ENCODE peak calls at places on chromosomes 6 and 20, in seven cellular contexts. B, V, L, X, S, O and Y are unnamed samples.

GRCh38 chr20:56630086-56630493 is 984 bp downstream of the TFAP2C start:
- DNase-seq in S (peak; percentile 91), O (no peak), L (peak; percentile 54), V (peak; percentile 89), B (no peak), X (peak; percentile 43), Y (peak; percentile 81)

GRCh38 chr6:54198134-54198533 is 86.9 kb downstream of the MLIP start:
- DNase-seq in L (no peak), O (peak; percentile 6), B (no peak), V (no peak), S (no peak), X (no peak), Y (no peak)

GRCh38 chr6:114049367-114049966 is 78.5 kb upstream of the HDAC2 start:
- DNase-seq in L (peak; percentile 8), S (no peak), B (no peak), V (no peak), O (peak; percentile 80), X (no peak), Y (no peak)

GRCh38 chr6:143973097-143973979 is 34.7 kb downstream of the PLAGL1 start:
- DNase-seq in S (peak; percentile 57), O (peak; percentile 35), B (no peak), L (no peak), X (no peak), V (no peak), Y (no peak)

GRCh38 chr20:40279390-40279789 is 409.6 kb downstream of the MAFB start:
- DNase-seq in L (no peak), S (no peak), V (peak; percentile 36), B (peak; percentile 59), O (no peak), X (no peak), Y (peak; percentile 78)

GRCh38 chr20:11718474-11719094 is 199.1 kb upstream of the BTBD3 start:
- DNase-seq in L (no peak), B (no peak), X (no peak), S (no peak), V (no peak), O (no peak), Y (no peak)

GRCh38 chr6:42628604-42629003 is 64.8 kb downstream of the UBR2 start:
- DNase-seq in O (no peak), X (no peak), V (no peak), B (no peak), L (no peak), S (no peak), Y (no peak)

GRCh38 chr6:56864171-56864616 is 90.7 kb upstream of the BEND6 start:
- DNase-seq in S (no peak), X (no peak), B (peak; percentile 33), O (no peak), L (no peak), V (no peak), Y (no peak)

GRCh38 chr20:58140787-58141396 is 87.6 kb downstream of the ANKRD60 start:
- DNase-seq in O (no peak), V (peak; percentile 7), X (no peak), B (no peak), L (no peak), S (no peak), Y (peak; percentile 13)

GRCh38 chr20:23049201-23049932 is at the start of gene THBD:
- DNase-seq in S (peak; percentile 81), B (peak; percentile 86), V (no peak), O (no peak), L (no peak), X (peak; percentile 76), Y (peak; percentile 86)

GRCh38 chr20:37524859-37525708 is 2.6 kb downstream of the BLCAP start:
- DNase-seq in X (peak; percentile 23), O (no peak), S (no peak), B (no peak), L (no peak), V (peak; percentile 75), Y (no peak)

GRCh38 chr20:25288291-25289181 is 40.7 kb downstream of the PYGB start:
- DNase-seq in V (no peak), S (no peak), X (no peak), L (no peak), B (no peak), O (no peak), Y (peak; percentile 60)

GRCh38 chr20:59289994-59290393 is 10.4 kb upstream of the EDN3 start:
- DNase-seq in L (no peak), X (no peak), S (no peak), B (no peak), V (no peak), O (no peak), Y (no peak)

GRCh38 chr6:37675606-37676005 is 22.1 kb downstream of the MDGA1 start:
- DNase-seq in V (no peak), O (no peak), L (no peak), X (no peak), S (no peak), B (no peak), Y (no peak)

GRCh38 chr20:43746344-43747137 is 19.7 kb upstream of the GTSF1L start:
- DNase-seq in V (no peak), O (no peak), B (no peak), S (no peak), L (no peak), X (no peak), Y (no peak)

GRCh38 chr6:32167761-32168262 is 3.4 kb downstream of the EGFL8 start:
- DNase-seq in L (no peak), B (no peak), S (no peak), X (no peak), V (no peak), O (no peak), Y (no peak)

GRCh38 chr6:75115501-75115900 is 90.4 kb downstream of the COL12A1 start:
- DNase-seq in V (no peak), B (no peak), X (no peak), L (no peak), S (no peak), O (no peak), Y (no peak)

GRCh38 chr6:139973602-139974373 is 599.3 kb upstream of the CITED2 start:
- DNase-seq in L (no peak), O (no peak), X (no peak), B (peak; percentile 90), S (no peak), V (no peak), Y (no peak)

GRCh38 chr20:56606174-56606945 is 22.7 kb upstream of the TFAP2C start:
- DNase-seq in S (no peak), L (peak; percentile 79), O (no peak), V (peak; percentile 64), X (peak; percentile 31), B (no peak), Y (no peak)

GRCh38 chr6:118171852-118172251 is 264.8 kb downstream of the SLC35F1 start:
- DNase-seq in V (no peak), X (no peak), O (no peak), B (no peak), L (no peak), S (no peak), Y (no peak)

GRCh38 chr6:41570270-41570615 is 24.1 kb downstream of the FOXP4 start:
- DNase-seq in V (no peak), L (no peak), B (no peak), S (peak; percentile 81), O (no peak), X (no peak), Y (no peak)

DNA sequence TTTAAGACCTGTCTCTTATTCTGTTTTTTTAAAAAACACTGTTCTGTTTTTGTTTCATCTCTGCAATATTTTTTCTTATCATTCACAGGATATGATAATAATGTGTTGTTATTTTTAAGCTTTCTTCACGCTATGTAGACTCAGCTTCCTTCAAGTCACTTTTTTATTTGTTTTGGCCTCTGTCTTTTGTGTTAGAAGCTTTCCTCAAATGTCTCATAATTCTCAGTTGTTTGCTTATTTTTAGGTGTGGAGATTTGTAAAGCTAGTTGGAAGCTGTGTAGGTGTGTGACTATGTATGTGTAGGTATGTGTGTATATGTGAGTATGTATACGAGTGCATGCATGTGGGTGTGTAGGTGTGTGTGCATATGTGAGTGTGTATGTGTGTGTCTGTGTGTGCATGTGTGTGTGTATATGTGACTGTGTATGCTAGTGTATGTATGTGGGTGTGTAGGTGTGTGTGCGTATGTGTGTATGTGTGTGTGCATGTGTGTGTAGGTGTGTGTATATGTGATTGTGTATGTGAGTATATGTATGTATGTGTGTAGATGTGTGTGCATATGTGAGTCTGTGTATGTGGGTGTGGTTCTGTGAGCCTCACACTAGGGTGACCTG is 16.3 kb upstream of the VEGFA start:
- DNase-seq in B (peak; percentile 57), L (no peak), S (peak; percentile 2), V (no peak), X (no peak), O (no peak), Y (no peak)
- TF ChIP-seq POLR2AphosphoS5 in B (no peak), L (no peak), S (no peak), V (no peak), X (no peak), O (no peak), Y (no peak)

DNA sequence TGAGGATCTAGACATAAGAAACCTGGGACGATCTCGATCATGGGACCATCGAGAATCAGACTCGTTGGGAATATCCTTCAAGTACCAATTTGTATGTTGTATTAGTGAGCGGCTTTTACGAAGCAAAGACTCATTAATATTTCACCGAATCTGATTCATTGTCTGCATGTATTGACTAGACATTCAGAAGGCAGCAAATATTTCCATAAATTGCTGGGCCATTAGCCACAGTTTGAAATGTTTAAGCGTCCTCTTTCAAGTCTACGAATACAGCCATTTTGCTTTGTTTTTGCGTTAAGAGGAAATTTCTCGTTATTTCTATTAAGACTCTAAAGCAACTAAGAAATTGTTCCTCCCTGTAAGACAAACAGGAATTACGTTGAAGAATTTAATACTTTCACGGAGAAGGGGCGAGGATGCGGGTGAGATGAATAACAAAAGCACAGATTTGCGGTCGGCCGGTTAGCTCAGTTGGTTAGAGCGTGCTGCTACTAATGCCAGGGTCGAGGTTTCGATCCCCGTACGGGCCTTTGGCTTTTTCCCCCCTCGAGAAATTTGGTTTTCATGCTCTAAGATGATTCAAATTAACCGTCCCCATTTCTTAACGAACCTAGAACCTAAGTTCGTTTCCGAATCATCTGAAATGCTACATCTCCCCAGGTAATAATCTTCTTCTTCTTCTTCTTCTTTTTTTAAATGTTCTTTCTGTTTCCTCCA is 18.5 kb downstream of the POM121L2 start:
- DNase-seq in L (peak; percentile 18), B (no peak), O (peak; percentile 38), X (no peak), S (peak; percentile 91), V (no peak), Y (no peak)
- H3K9me3 ChIP-seq in L (no peaks in the 10 kb centered on the region), B (no peaks in the 10 kb centered on the region), O (no peaks in the 10 kb centered on the region), X (no peaks in the 10 kb centered on the region), S (no peaks in the 10 kb centered on the region), V (peaks cover 10% of the 10 kb centered on the region), Y (peaks cover 8% of the 10 kb centered on the region)

GRCh38 chr6:160112628-160113294 is 8.9 kb upstream of the SLC22A1 start:
- DNase-seq in X (no peak), O (no peak), L (no peak), V (no peak), B (no peak), S (no peak), Y (no peak)
- TF ChIP-seq POLR2A in X (no peak), O (no peak), L (no peak), V (no peak), B (no peak), S (no peak), Y (no peak)

DNA sequence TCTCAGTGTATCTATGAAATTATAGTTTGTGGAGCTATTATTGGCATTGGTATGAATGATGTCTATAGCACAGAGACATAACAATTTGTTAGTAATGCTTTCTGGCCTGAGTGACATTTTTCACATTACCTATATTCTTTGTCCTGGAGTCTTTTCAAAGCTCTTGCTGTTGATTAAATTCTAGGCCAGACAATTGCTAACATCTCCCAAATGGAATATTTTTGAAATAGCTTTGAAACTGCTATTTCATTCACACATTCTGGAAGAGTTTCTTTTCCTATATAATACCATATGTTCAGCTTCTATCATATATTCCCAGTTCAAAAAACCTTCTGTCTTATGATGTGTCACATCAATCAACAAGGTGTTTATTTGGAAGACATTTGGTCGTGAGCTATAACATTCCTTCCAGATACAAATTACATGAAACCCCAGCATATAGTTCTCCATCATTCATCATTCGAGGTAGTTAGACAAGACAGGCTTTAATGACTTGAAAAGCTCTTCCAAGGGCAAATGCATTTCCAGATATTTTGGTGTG is 452.8 kb downstream of the KHDRBS2 start:
- DNase-seq in V (no peak), L (no peak), X (no peak), O (no peak), B (no peak), S (no peak), Y (no peak)
- TF ChIP-seq POLR2AphosphoS5 in V (no peak), L (no peak), X (no peak), O (no peak), B (no peak), S (no peak), Y (no peak)